ENCODE peak calls at places on chromosomes 12 and 14, in ten cellular contexts. One of them, this sample, is unnamed.

GRCh38 chr12:607541-608001 is 55.7 kb downstream of the NINJ2 start:
- DNase-seq in ovary: no peak
- DNase-seq in brain microvascular endothelial cell: no peak
- DNase-seq in endothelial cell: no peak
- DNase-seq in dorsolateral prefrontal cortex: peak
- DNase-seq in tibial nerve: peak
- DNase-seq in epithelial cell of proximal tubule: no peak
- DNase-seq in fibroblast of the aortic adventitia: no peak
- DNase-seq in CD8-positive, alpha-beta T cell: no peak
- DNase-seq in hepatocyte: no peak
- DNase-seq in this sample: no peak

GRCh38 chr12:94783862-94784261 is 133.5 kb upstream of the TMCC3 start:
- DNase-seq in ovary: no peak
- DNase-seq in brain microvascular endothelial cell: no peak
- DNase-seq in CD8-positive, alpha-beta T cell: no peak
- DNase-seq in fibroblast of the aortic adventitia: peak
- DNase-seq in hepatocyte: no peak
- DNase-seq in dorsolateral prefrontal cortex: no peak
- DNase-seq in epithelial cell of proximal tubule: no peak
- DNase-seq in endothelial cell: no peak
- DNase-seq in tibial nerve: no peak
- DNase-seq in this sample: no peak

GRCh38 chr12:62865860-62866407 is 69.0 kb downstream of the PPM1H start:
- DNase-seq in endothelial cell: no peak
- DNase-seq in dorsolateral prefrontal cortex: no peak
- DNase-seq in fibroblast of the aortic adventitia: peak
- DNase-seq in CD8-positive, alpha-beta T cell: no peak
- DNase-seq in ovary: no peak
- DNase-seq in brain microvascular endothelial cell: peak
- DNase-seq in hepatocyte: no peak
- DNase-seq in tibial nerve: no peak
- DNase-seq in epithelial cell of proximal tubule: no peak
- DNase-seq in this sample: no peak

GRCh38 chr12:80988986-80989385 is 51.3 kb upstream of the LIN7A start:
- DNase-seq in endothelial cell: no peak
- DNase-seq in dorsolateral prefrontal cortex: no peak
- DNase-seq in fibroblast of the aortic adventitia: peak
- DNase-seq in CD8-positive, alpha-beta T cell: no peak
- DNase-seq in epithelial cell of proximal tubule: no peak
- DNase-seq in hepatocyte: no peak
- DNase-seq in tibial nerve: no peak
- DNase-seq in brain microvascular endothelial cell: peak
- DNase-seq in ovary: no peak
- DNase-seq in this sample: no peak

GRCh38 chr12:63994704-63995103 is 150.2 kb downstream of the SRGAP1 start:
- DNase-seq in CD8-positive, alpha-beta T cell: no peak
- DNase-seq in fibroblast of the aortic adventitia: peak
- DNase-seq in brain microvascular endothelial cell: no peak
- DNase-seq in tibial nerve: no peak
- DNase-seq in endothelial cell: no peak
- DNase-seq in dorsolateral prefrontal cortex: no peak
- DNase-seq in hepatocyte: no peak
- DNase-seq in ovary: no peak
- DNase-seq in epithelial cell of proximal tubule: no peak
- DNase-seq in this sample: no peak

GRCh38 chr12:57754411-57755193 is at the start of gene MARCHF9:
- DNase-seq in hepatocyte: peak
- DNase-seq in fibroblast of the aortic adventitia: no peak
- DNase-seq in tibial nerve: no peak
- DNase-seq in brain microvascular endothelial cell: no peak
- DNase-seq in CD8-positive, alpha-beta T cell: peak
- DNase-seq in epithelial cell of proximal tubule: no peak
- DNase-seq in ovary: peak
- DNase-seq in dorsolateral prefrontal cortex: no peak
- DNase-seq in endothelial cell: no peak
- DNase-seq in this sample: no peak

GRCh38 chr12:6550294-6551062 is 5.4 kb downstream of the IFFO1 start:
- DNase-seq in brain microvascular endothelial cell: no peak
- DNase-seq in hepatocyte: no peak
- DNase-seq in ovary: no peak
- DNase-seq in fibroblast of the aortic adventitia: no peak
- DNase-seq in dorsolateral prefrontal cortex: no peak
- DNase-seq in tibial nerve: no peak
- DNase-seq in CD8-positive, alpha-beta T cell: no peak
- DNase-seq in endothelial cell: no peak
- DNase-seq in epithelial cell of proximal tubule: no peak
- DNase-seq in this sample: no peak

GRCh38 chr12:116524964-116525379 is 34.2 kb upstream of the MAP1LC3B2 start:
- DNase-seq in dorsolateral prefrontal cortex: no peak
- DNase-seq in hepatocyte: no peak
- DNase-seq in brain microvascular endothelial cell: no peak
- DNase-seq in tibial nerve: no peak
- DNase-seq in fibroblast of the aortic adventitia: peak
- DNase-seq in epithelial cell of proximal tubule: no peak
- DNase-seq in endothelial cell: no peak
- DNase-seq in CD8-positive, alpha-beta T cell: no peak
- DNase-seq in ovary: no peak
- DNase-seq in this sample: no peak

GRCh38 chr12:14766649-14767215 is 36.5 kb downstream of the WBP11 start:
- DNase-seq in tibial nerve: no peak
- DNase-seq in ovary: no peak
- DNase-seq in fibroblast of the aortic adventitia: no peak
- DNase-seq in hepatocyte: no peak
- DNase-seq in dorsolateral prefrontal cortex: no peak
- DNase-seq in epithelial cell of proximal tubule: no peak
- DNase-seq in CD8-positive, alpha-beta T cell: no peak
- DNase-seq in endothelial cell: no peak
- DNase-seq in brain microvascular endothelial cell: no peak
- DNase-seq in this sample: no peak

GRCh38 chr12:104296718-104297117 is 6.8 kb upstream of the EID3 start:
- DNase-seq in endothelial cell: no peak
- DNase-seq in epithelial cell of proximal tubule: no peak
- DNase-seq in hepatocyte: peak
- DNase-seq in brain microvascular endothelial cell: no peak
- DNase-seq in fibroblast of the aortic adventitia: peak
- DNase-seq in ovary: no peak
- DNase-seq in dorsolateral prefrontal cortex: no peak
- DNase-seq in CD8-positive, alpha-beta T cell: no peak
- DNase-seq in tibial nerve: no peak
- DNase-seq in this sample: no peak

GRCh38 chr14:67411375-67411774 is 590 bp downstream of the PLEK2 start:
- DNase-seq in CD8-positive, alpha-beta T cell: no peak
- DNase-seq in ovary: no peak
- DNase-seq in endothelial cell: no peak
- DNase-seq in fibroblast of the aortic adventitia: peak
- DNase-seq in hepatocyte: no peak
- DNase-seq in tibial nerve: no peak
- DNase-seq in brain microvascular endothelial cell: no peak
- DNase-seq in dorsolateral prefrontal cortex: no peak
- DNase-seq in epithelial cell of proximal tubule: no peak
- DNase-seq in this sample: no peak

GRCh38 chr12:96321941-96322340 is 78.3 kb downstream of the CDK17 start:
- DNase-seq in brain microvascular endothelial cell: no peak
- DNase-seq in tibial nerve: no peak
- DNase-seq in dorsolateral prefrontal cortex: no peak
- DNase-seq in endothelial cell: no peak
- DNase-seq in epithelial cell of proximal tubule: no peak
- DNase-seq in ovary: no peak
- DNase-seq in CD8-positive, alpha-beta T cell: no peak
- DNase-seq in hepatocyte: no peak
- DNase-seq in fibroblast of the aortic adventitia: no peak
- DNase-seq in this sample: no peak

DNA sequence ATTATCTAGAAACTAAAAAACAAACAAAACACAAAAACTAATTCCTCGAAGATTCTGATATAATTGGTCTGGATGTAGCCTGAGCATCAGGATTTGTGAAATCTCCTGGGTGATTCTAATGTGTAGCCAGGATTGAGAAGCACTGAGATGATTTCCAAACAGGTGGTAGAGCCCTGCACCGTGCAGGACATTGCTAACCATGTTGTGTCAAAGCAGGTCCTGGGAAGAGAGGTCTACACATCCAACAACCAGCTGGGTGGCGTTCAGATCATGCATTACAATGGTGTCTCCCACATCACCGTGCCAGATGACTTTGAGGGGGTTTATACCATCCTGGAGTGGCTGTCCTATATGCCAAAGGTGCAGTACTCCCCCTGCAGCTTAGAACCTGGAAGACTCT is 56.3 kb downstream of the FOXN4 start:
- DNase-seq in fibroblast of the aortic adventitia: no peak
- DNase-seq in epithelial cell of proximal tubule: no peak
- DNase-seq in ovary: no peak
- DNase-seq in hepatocyte: no peak
- DNase-seq in tibial nerve: no peak
- DNase-seq in brain microvascular endothelial cell: no peak
- DNase-seq in CD8-positive, alpha-beta T cell: no peak
- DNase-seq in dorsolateral prefrontal cortex: no peak
- DNase-seq in endothelial cell: no peak
- DNase-seq in this sample: no peak
- TF ChIP-seq CTCF in fibroblast of the aortic adventitia: no peak
- TF ChIP-seq CTCF in epithelial cell of proximal tubule: no peak
- TF ChIP-seq CTCF in ovary: no peak
- TF ChIP-seq CTCF in hepatocyte: no peak
- TF ChIP-seq CTCF in tibial nerve: no peak
- TF ChIP-seq CTCF in brain microvascular endothelial cell: no peak
- TF ChIP-seq CTCF in CD8-positive, alpha-beta T cell: no peak
- TF ChIP-seq CTCF in dorsolateral prefrontal cortex: no peak
- TF ChIP-seq CTCF in endothelial cell: no peak
- TF ChIP-seq CTCF in this sample: no peak

DNA sequence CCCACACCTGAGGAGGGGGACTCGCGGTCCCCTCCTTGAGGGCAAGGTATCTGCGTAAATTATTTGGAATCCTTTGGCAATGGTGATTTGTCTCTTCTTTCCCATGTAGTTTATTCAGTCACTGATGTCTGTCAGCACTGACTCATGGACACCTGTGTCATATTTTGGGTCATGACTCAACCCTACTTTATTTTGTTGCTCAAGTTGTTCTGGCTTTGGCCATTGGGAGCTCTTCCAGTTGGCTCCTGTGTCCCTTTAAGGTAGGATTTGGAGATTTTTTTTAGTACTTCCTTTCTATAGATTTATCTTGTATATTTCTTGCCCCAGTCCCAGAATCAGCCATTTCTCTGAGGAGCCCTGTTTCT is 47.4 kb upstream of the C14orf180 start:
- DNase-seq in tibial nerve: no peak
- DNase-seq in fibroblast of the aortic adventitia: no peak
- DNase-seq in CD8-positive, alpha-beta T cell: no peak
- DNase-seq in dorsolateral prefrontal cortex: no peak
- DNase-seq in epithelial cell of proximal tubule: no peak
- DNase-seq in endothelial cell: no peak
- DNase-seq in hepatocyte: no peak
- DNase-seq in brain microvascular endothelial cell: no peak
- DNase-seq in ovary: no peak
- DNase-seq in this sample: no peak
- TF ChIP-seq CTCF in tibial nerve: no peak
- TF ChIP-seq CTCF in fibroblast of the aortic adventitia: no peak
- TF ChIP-seq CTCF in CD8-positive, alpha-beta T cell: no peak
- TF ChIP-seq CTCF in dorsolateral prefrontal cortex: no peak
- TF ChIP-seq CTCF in epithelial cell of proximal tubule: no peak
- TF ChIP-seq CTCF in endothelial cell: no peak
- TF ChIP-seq CTCF in hepatocyte: no peak
- TF ChIP-seq CTCF in brain microvascular endothelial cell: no peak
- TF ChIP-seq CTCF in ovary: no peak
- TF ChIP-seq CTCF in this sample: no peak

GRCh38 chr12:26832817-26833691 is at the start of gene ITPR2:
- DNase-seq in endothelial cell: peak
- DNase-seq in brain microvascular endothelial cell: peak
- DNase-seq in hepatocyte: peak
- DNase-seq in dorsolateral prefrontal cortex: peak
- DNase-seq in ovary: peak
- DNase-seq in fibroblast of the aortic adventitia: peak
- DNase-seq in CD8-positive, alpha-beta T cell: peak
- DNase-seq in tibial nerve: peak
- DNase-seq in epithelial cell of proximal tubule: no peak
- DNase-seq in this sample: peak

GRCh38 chr12:26833692-26834168 is 736 bp upstream of the ITPR2 start:
- DNase-seq in CD8-positive, alpha-beta T cell: peak
- DNase-seq in epithelial cell of proximal tubule: no peak
- DNase-seq in endothelial cell: no peak
- DNase-seq in tibial nerve: no peak
- DNase-seq in fibroblast of the aortic adventitia: peak
- DNase-seq in hepatocyte: peak
- DNase-seq in dorsolateral prefrontal cortex: no peak
- DNase-seq in ovary: peak
- DNase-seq in brain microvascular endothelial cell: no peak
- DNase-seq in this sample: no peak

GRCh38 chr12:26830783-26831601 is 2.0 kb downstream of the ITPR2 start:
- DNase-seq in CD8-positive, alpha-beta T cell: no peak
- DNase-seq in brain microvascular endothelial cell: no peak
- DNase-seq in ovary: no peak
- DNase-seq in tibial nerve: no peak
- DNase-seq in epithelial cell of proximal tubule: no peak
- DNase-seq in hepatocyte: no peak
- DNase-seq in fibroblast of the aortic adventitia: no peak
- DNase-seq in dorsolateral prefrontal cortex: no peak
- DNase-seq in endothelial cell: peak
- DNase-seq in this sample: no peak

GRCh38 chr12:26830358-26830757 is 2.6 kb downstream of the ITPR2 start:
- DNase-seq in dorsolateral prefrontal cortex: no peak
- DNase-seq in brain microvascular endothelial cell: no peak
- DNase-seq in fibroblast of the aortic adventitia: no peak
- DNase-seq in CD8-positive, alpha-beta T cell: no peak
- DNase-seq in epithelial cell of proximal tubule: no peak
- DNase-seq in endothelial cell: no peak
- DNase-seq in ovary: no peak
- DNase-seq in hepatocyte: no peak
- DNase-seq in tibial nerve: no peak
- DNase-seq in this sample: no peak

GRCh38 chr12:26831959-26832816 is 806 bp downstream of the ITPR2 start:
- DNase-seq in ovary: peak
- DNase-seq in epithelial cell of proximal tubule: no peak
- DNase-seq in endothelial cell: peak
- DNase-seq in tibial nerve: peak
- DNase-seq in hepatocyte: peak
- DNase-seq in CD8-positive, alpha-beta T cell: peak
- DNase-seq in brain microvascular endothelial cell: peak
- DNase-seq in fibroblast of the aortic adventitia: peak
- DNase-seq in dorsolateral prefrontal cortex: peak
- DNase-seq in this sample: peak
- TF ChIP-seq CTCF in ovary: no peak
- TF ChIP-seq CTCF in epithelial cell of proximal tubule: no peak
- TF ChIP-seq CTCF in endothelial cell: no peak
- TF ChIP-seq CTCF in tibial nerve: no peak
- TF ChIP-seq CTCF in hepatocyte: no peak
- TF ChIP-seq CTCF in CD8-positive, alpha-beta T cell: no peak
- TF ChIP-seq CTCF in brain microvascular endothelial cell: peak
- TF ChIP-seq CTCF in fibroblast of the aortic adventitia: peak
- TF ChIP-seq CTCF in dorsolateral prefrontal cortex: no peak
- TF ChIP-seq CTCF in this sample: no peak

DNA sequence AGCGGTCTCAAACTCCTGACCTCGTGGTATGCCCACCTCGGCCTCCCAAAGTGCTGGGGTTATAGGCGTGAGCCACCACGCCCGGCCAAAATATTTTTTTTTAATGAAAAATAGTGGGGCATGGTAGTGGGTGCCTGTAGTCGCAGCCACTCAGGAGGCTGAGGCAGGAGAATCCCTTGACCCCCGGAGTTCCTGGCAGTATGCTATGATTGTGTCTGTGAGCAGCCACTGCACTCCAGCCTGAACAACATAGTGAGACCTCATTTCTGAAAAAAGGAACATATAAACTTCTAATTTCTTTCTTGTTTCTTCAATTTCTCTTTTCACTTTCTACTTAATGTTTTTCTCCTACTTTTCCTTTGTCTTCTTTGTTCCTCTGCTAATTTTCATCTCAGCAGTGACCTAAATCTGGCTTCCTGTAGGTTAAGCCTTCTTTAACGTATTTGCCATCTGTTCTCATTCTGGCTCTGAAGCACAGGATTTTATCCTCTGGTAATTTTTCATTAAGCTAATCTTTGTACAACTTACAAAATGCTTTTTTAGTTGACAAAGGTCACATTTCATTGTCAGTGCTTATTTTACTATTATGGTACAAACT is 4.5 kb upstream of the RPGRIP1 start:
- DNase-seq in tibial nerve: no peak
- DNase-seq in hepatocyte: no peak
- DNase-seq in fibroblast of the aortic adventitia: no peak
- DNase-seq in endothelial cell: no peak
- DNase-seq in ovary: no peak
- DNase-seq in epithelial cell of proximal tubule: no peak
- DNase-seq in brain microvascular endothelial cell: no peak
- DNase-seq in CD8-positive, alpha-beta T cell: no peak
- DNase-seq in dorsolateral prefrontal cortex: no peak
- DNase-seq in this sample: no peak
- TF ChIP-seq CTCF in tibial nerve: no peak
- TF ChIP-seq CTCF in hepatocyte: no peak
- TF ChIP-seq CTCF in fibroblast of the aortic adventitia: no peak
- TF ChIP-seq CTCF in endothelial cell: no peak
- TF ChIP-seq CTCF in ovary: no peak
- TF ChIP-seq CTCF in epithelial cell of proximal tubule: no peak
- TF ChIP-seq CTCF in brain microvascular endothelial cell: no peak
- TF ChIP-seq CTCF in CD8-positive, alpha-beta T cell: no peak
- TF ChIP-seq CTCF in dorsolateral prefrontal cortex: no peak
- TF ChIP-seq CTCF in this sample: no peak

This sample was measured in mesothelial cell of epicardium.